ENCODE peak calls at places on chromosomes 2 and 18, in six cellular contexts. E, K, D, M, O and A are unnamed samples.

GRCh38 chr18:7333163-7333562 is 102.3 kb downstream of the LRRC30 start:
- DNase-seq in E (no peak), K (no peak), D (no peak), M (no peak), O (no peak), A (no peak)

GRCh38 chr18:51603551-51603950 is 406.1 kb upstream of the MEX3C start:
- DNase-seq in E (no peak), K (no peak), D (no peak), M (no peak), O (no peak), A (no peak)

GRCh38 chr2:39234754-39235153 is 9.0 kb downstream of the CDKL4 start:
- DNase-seq in E (no peak), K (no peak), D (no peak), M (no peak), O (no peak), A (no peak)

GRCh38 chr2:205556841-205557539 is 125.3 kb upstream of the NRP2 start:
- DNase-seq in E (no peak), K (no peak), D (no peak), M (no peak), O (no peak), A (peak; percentile 16)

GRCh38 chr18:37450434-37451133 is 115.0 kb downstream of the CELF4 start:
- DNase-seq in E (no peak), K (no peak), D (no peak), M (no peak), O (no peak), A (peak; percentile 90)

GRCh38 chr18:44320619-44321460 is 359.8 kb upstream of the SETBP1 start:
- DNase-seq in E (no peak), K (no peak), D (no peak), M (no peak), O (no peak), A (no peak)

GRCh38 chr2:200026838-200027237 is 71.5 kb downstream of the MAIP1 start:
- DNase-seq in E (no peak), K (no peak), D (no peak), M (no peak), O (no peak), A (no peak)

GRCh38 chr2:230934291-230935131 is 9.5 kb upstream of the GPR55 start:
- DNase-seq in E (peak; percentile 38), K (no peak), D (no peak), M (no peak), O (no peak), A (peak; percentile 53)

GRCh38 chr2:47043142-47043890 is 111.8 kb downstream of the STPG4 start:
- DNase-seq in E (no peak), K (no peak), D (peak; percentile 82), M (peak; percentile 92), O (no peak), A (peak; percentile 72)

GRCh38 chr2:95670167-95670566 is 78.4 kb downstream of the TRIM43 start:
- DNase-seq in E (no peak), K (no peak), D (no peak), M (peak; percentile 42), O (no peak), A (no peak)

GRCh38 chr2:61658841-61659780 is 121.0 kb upstream of the XPO1 start:
- DNase-seq in E (no peak), K (no peak), D (no peak), M (peak; percentile 72), O (peak; percentile 83), A (peak; percentile 78)

GRCh38 chr2:160406591-160407392 is 86.8 kb downstream of the RBMS1 start:
- DNase-seq in E (peak; percentile 81), K (peak; percentile 66), D (peak; percentile 94), M (peak; percentile 74), O (peak; percentile 77), A (peak; percentile 67)

GRCh38 chr2:206379321-206379720 is 64.0 kb upstream of the ADAM23 start:
- DNase-seq in E (no peak), K (no peak), D (no peak), M (no peak), O (no peak), A (no peak)

GRCh38 chr2:170587937-170588336 is 127.2 kb upstream of the SP5 start:
- DNase-seq in E (no peak), K (no peak), D (no peak), M (no peak), O (no peak), A (no peak)

GRCh38 chr2:170582747-170583463 is 132.2 kb upstream of the SP5 start:
- DNase-seq in E (no peak), K (no peak), D (no peak), M (no peak), O (no peak), A (peak; percentile 68)

GRCh38 chr2:170587117-170587516 is 128.0 kb upstream of the SP5 start:
- DNase-seq in E (no peak), K (no peak), D (no peak), M (no peak), O (no peak), A (no peak)

GRCh38 chr2:170582313-170582712 is 132.8 kb upstream of the SP5 start:
- DNase-seq in E (no peak), K (no peak), D (no peak), M (no peak), O (no peak), A (peak; percentile 22)

GRCh38 chr2:170585067-170585466 is 130.1 kb upstream of the SP5 start:
- DNase-seq in E (no peak), K (no peak), D (no peak), M (no peak), O (no peak), A (no peak)
- H3K27me3 ChIP-seq in E (peaks cover 4% of the 10 kb centered on the region), K (no peaks in the 10 kb centered on the region), D (no peaks in the 10 kb centered on the region), M (no peaks in the 10 kb centered on the region), O (no peaks in the 10 kb centered on the region), A (no peaks in the 10 kb centered on the region)

DNA sequence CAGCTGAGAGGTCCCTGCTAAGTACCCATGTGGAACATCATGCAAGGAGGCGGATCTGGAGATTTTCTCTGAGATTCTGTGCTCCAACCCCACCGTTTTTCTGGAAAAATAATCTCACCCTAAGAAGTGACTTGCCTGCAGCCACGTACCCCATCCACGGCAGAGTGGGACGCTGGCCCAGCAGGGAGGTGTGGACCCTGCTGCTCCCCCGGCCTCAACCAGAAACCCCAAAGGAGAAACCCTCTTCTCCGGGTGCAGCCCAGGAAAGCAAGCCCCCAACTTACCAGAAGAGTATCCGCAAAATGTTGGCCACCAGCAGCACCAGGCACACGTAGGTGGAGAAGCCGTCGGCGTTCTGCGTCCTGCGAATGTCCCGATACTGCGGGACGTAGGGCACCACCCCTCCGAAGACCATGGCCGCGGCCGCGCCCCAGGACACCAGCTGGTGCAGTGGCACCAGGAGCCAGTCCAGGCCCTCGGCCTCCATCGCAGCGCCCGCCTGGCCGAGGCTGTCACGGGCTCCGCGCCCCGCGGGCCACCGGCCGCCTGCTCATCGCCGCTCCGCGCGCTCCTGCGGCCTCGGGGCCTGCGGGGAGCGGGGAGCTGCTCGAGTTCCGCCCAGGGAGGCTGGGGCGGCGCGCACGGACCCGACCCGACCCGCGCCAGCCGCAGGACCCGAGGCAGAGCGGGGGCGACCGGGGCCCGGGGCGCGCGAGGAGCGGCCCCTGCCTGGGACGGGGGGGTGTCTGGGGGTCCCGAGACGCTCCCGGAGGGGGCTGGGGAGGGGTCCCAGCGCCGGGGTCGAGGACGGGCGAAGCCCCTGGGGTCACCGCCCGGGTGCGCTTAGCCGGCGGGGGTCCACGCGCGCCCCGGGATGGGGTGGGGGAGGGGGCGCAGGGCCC is 762 bp downstream of the SLC66A2 start:
- DNase-seq in E (no peak), K (peak; percentile 52), D (peak; percentile 90), M (peak; percentile 58), O (no peak), A (peak; percentile 87)
- H3K27me3 ChIP-seq in E (no peaks in the 10 kb centered on the region), K (no peaks in the 10 kb centered on the region), D (no peaks in the 10 kb centered on the region), M (no peaks in the 10 kb centered on the region), O (no peaks in the 10 kb centered on the region), A (peaks cover 48% of the 10 kb centered on the region)

DNA sequence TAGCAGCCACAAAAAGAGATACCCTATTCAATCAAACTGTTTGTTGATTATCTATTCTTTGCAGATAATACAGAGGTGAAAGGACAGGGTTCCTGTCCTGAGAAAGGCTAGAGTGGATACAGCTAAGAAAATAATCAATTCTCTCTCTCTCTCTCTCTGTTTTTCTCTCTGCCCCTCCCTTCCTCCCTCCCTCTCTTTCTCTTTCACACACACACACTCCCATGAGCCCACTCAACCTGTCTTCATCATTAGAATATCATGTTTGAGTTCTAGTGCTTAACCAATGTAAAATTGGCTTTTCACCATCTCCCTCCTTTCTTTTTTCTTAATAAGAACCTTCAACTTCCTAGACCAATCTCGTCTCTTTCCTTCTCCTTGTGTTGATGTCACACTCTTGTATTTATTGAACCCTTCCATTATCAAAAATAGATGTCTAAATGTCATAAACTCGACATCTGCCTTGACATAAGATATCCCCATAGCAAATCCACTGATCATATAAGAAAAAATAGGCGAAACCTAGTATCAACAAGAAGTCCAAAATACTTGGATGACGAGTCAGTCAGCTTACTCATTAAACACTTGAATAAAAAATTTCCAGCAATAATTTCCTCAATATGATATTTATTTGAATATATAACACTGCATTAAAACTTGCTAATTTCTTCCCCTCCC is 42.8 kb upstream of the CYTIP start:
- DNase-seq in E (no peak), K (no peak), D (no peak), M (no peak), O (no peak), A (no peak)
- H3K27me3 ChIP-seq in E (no peaks in the 10 kb centered on the region), K (no peaks in the 10 kb centered on the region), D (no peaks in the 10 kb centered on the region), M (peaks cover 4% of the 10 kb centered on the region), O (no peaks in the 10 kb centered on the region), A (no peaks in the 10 kb centered on the region)

GRCh38 chr18:78986018-78986481 is 6.4 kb downstream of the SALL3 start:
- DNase-seq in E (no peak), K (no peak), D (no peak), M (no peak), O (no peak), A (no peak)
- H3K27me3 ChIP-seq in E (peaks cover 13% of the 10 kb centered on the region), K (peaks cover 91% of the 10 kb centered on the region), D (peaks cover 68% of the 10 kb centered on the region), M (peaks cover 74% of the 10 kb centered on the region), O (no peaks in the 10 kb centered on the region), A (peaks cover 10% of the 10 kb centered on the region)

GRCh38 chr2:44936715-44937687 is 4.5 kb upstream of the SIX3 start:
- DNase-seq in E (no peak), K (no peak), D (peak; percentile 43), M (no peak), O (no peak), A (peak; percentile 76)

GRCh38 chr2:44934962-44935853 is 6.3 kb upstream of the SIX3 start:
- DNase-seq in E (no peak), K (no peak), D (peak; percentile 73), M (no peak), O (no peak), A (peak; percentile 84)

GRCh38 chr2:44935854-44936185 is 5.7 kb upstream of the SIX3 start:
- DNase-seq in E (no peak), K (no peak), D (no peak), M (no peak), O (no peak), A (no peak)

GRCh38 chr2:44937688-44938240 is 3.7 kb upstream of the SIX3 start:
- DNase-seq in E (no peak), K (no peak), D (peak; percentile 64), M (no peak), O (no peak), A (peak; percentile 87)

GRCh38 chr2:44936275-44936674 is 5.2 kb upstream of the SIX3 start:
- DNase-seq in E (no peak), K (no peak), D (no peak), M (no peak), O (no peak), A (no peak)
- H3K27me3 ChIP-seq in E (peaks cover 34% of the 10 kb centered on the region), K (peaks cover 99% of the 10 kb centered on the region), D (peaks cover 100% of the 10 kb centered on the region), M (peaks cover 98% of the 10 kb centered on the region), O (peaks cover 96% of the 10 kb centered on the region), A (peaks cover 98% of the 10 kb centered on the region)

GRCh38 chr2:195369217-195369587 is 287.8 kb upstream of the SLC39A10 start:
- DNase-seq in E (no peak), K (no peak), D (no peak), M (no peak), O (no peak), A (no peak)
- H3K27me3 ChIP-seq in E (no peaks in the 10 kb centered on the region), K (no peaks in the 10 kb centered on the region), D (no peaks in the 10 kb centered on the region), M (no peaks in the 10 kb centered on the region), O (no peaks in the 10 kb centered on the region), A (no peaks in the 10 kb centered on the region)